ENCODE peak calls at places on chromosomes 16 and 17, in six cellular contexts. T is A549, X is endothelial cell of umbilical vein, C is GM12878, G is K562, M is HepG2. D is an unnamed sample.

GRCh38 chr17:34757611-34758010 is 178.2 kb downstream of the TMEM132E start:
- DNase-seq in T (no peak), X (no peak), C (no peak), G (no peak), M (no peak), D (no peak)

GRCh38 chr17:58755577-58756245 is at the start of gene PPM1E:
- DNase-seq in T (peak; percentile 56), X (peak; percentile 48), C (no peak), G (peak; percentile 84), M (peak; percentile 27), D (peak; percentile 42)

GRCh38 chr16:27199235-27199586 is 4.1 kb upstream of the KDM8 start:
- DNase-seq in T (no peak), X (no peak), C (peak; percentile 12), G (no peak), M (no peak), D (no peak)

GRCh38 chr16:4053663-4054479 is 62.4 kb downstream of the ADCY9 start:
- DNase-seq in T (peak; percentile 29), X (peak; percentile 47), C (no peak), G (no peak), M (no peak), D (peak; percentile 93)

GRCh38 chr17:8142887-8143580 is 9.2 kb downstream of the PER1 start:
- DNase-seq in T (no peak), X (no peak), C (no peak), G (no peak), M (no peak), D (no peak)

GRCh38 chr16:1794221-1794871 is 841 bp upstream of the IGFALS start:
- DNase-seq in T (no peak), X (no peak), C (no peak), G (no peak), M (peak; percentile 85), D (no peak)

GRCh38 chr16:89722392-89723278 is 1.3 kb downstream of the ZNF276 start:
- DNase-seq in T (peak; percentile 78), X (peak; percentile 50), C (no peak), G (no peak), M (no peak), D (peak; percentile 88)

GRCh38 chr17:12789976-12790805 is 893 bp downstream of the ARHGAP44 start:
- DNase-seq in T (no peak), X (no peak), C (no peak), G (no peak), M (no peak), D (no peak)

GRCh38 chr17:63698381-63698885 is 1.5 kb downstream of the LIMD2 start:
- DNase-seq in T (no peak), X (peak; percentile 24), C (no peak), G (no peak), M (no peak), D (peak; percentile 55)

GRCh38 chr17:2911035-2911754 is 115.0 kb downstream of the RAP1GAP2 start:
- DNase-seq in T (no peak), X (no peak), C (no peak), G (no peak), M (no peak), D (no peak)

GRCh38 chr17:13646969-13647368 is 45.2 kb upstream of the HS3ST3A1 start:
- DNase-seq in T (no peak), X (no peak), C (no peak), G (no peak), M (no peak), D (no peak)

GRCh38 chr17:35167666-35168065 is 20.0 kb downstream of the UNC45B start:
- DNase-seq in T (no peak), X (no peak), C (no peak), G (no peak), M (no peak), D (no peak)

GRCh38 chr16:86306811-86307517 is 203.4 kb upstream of the FOXF1 start:
- DNase-seq in T (no peak), X (no peak), C (no peak), G (no peak), M (no peak), D (peak; percentile 28)

GRCh38 chr17:18327093-18327492 is 12.0 kb downstream of the SMCR8 start:
- DNase-seq in T (no peak), X (no peak), C (no peak), G (no peak), M (no peak), D (no peak)

GRCh38 chr17:18328643-18329204 is 13.6 kb downstream of the SMCR8 start:
- DNase-seq in T (no peak), X (no peak), C (no peak), G (no peak), M (no peak), D (no peak)

GRCh38 chr17:18327556-18327955 is 12.5 kb downstream of the SMCR8 start:
- DNase-seq in T (no peak), X (no peak), C (no peak), G (no peak), M (no peak), D (no peak)

GRCh38 chr17:18331879-18332278 is 16.8 kb downstream of the SMCR8 start:
- DNase-seq in T (no peak), X (no peak), C (no peak), G (no peak), M (no peak), D (no peak)

DNA sequence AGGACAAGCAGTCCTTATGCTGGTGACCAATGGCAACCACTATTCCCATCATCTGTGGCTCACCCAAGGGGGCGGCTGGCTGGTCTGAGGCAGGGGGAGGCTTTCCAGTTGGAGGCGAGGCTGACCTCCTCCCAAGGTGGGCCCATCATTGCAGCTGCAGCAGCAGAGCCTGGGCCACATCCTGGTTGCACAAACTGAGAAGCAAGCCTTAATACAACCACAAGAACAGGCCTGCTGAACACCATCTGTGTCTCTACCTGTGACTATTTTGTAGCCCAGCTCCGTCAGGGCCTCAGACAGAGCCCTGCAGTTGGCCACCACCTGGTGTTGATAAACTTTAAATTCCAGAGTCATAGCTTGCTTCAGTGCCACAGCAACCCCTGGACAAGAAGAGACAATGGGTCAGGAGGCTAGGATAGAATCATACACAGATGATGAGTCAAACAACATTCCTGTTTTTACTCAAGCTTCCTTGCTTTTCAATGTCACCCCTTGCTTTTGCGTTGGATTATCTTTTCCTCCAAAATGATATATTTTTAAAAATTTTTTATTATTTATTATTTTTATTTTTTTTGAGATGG is 17.9 kb downstream of the SMCR8 start:
- DNase-seq in T (no peak), X (no peak), C (no peak), G (no peak), M (no peak), D (no peak)
- TF ChIP-seq MYC in T (no peak), X (no peak), C (no peak), G (no peak), M (no peak), D (no peak)

DNA sequence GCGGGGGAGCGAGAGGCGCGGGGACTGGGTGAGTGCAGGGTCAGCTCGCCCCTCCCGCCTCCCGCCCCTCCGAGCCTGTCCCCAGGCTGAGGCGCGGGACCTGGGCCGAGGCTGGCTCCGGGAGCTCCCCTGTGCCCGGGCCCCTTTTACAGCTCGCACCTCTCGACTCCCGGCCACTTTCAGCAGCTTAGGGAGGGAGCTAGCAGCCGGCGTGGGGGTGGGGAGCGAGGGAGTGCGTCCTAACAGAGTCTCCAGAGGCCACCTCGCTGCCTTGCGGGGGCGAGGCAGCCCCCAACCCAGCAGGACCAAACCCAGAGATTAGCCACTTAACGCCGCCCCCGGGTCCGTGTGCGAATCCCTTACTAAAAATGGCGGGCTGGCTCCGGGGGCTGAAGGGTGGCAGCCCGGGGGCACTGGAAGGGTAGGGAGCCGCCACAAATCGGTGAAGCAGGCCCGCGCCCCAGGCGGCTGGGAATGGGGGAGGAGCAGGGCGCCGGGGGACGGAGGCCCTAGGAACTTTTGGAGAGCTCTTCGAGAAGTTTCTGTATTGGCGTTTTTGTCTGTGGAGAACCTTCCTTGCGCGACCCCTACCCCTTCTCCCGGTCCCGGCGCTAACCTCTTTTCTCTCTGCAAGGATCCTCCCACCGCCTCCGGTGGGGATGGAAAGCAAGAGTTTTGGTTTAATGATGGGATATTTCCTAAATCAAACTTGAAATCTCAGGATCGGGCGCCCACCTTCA is 601 bp upstream of the IRX3 start:
- DNase-seq in T (no peak), X (no peak), C (no peak), G (no peak), M (no peak), D (no peak)
- TF ChIP-seq MYC in T (no peak), X (no peak), C (no peak), G (no peak), M (no peak), D (no peak)

GRCh38 chr17:31281061-31281460 is 16.0 kb downstream of the OMG start:
- DNase-seq in T (no peak), X (no peak), C (no peak), G (no peak), M (no peak), D (no peak)
- TF ChIP-seq MYC in T (no peak), X (no peak), C (no peak), G (no peak), M (no peak), D (no peak)

DNA sequence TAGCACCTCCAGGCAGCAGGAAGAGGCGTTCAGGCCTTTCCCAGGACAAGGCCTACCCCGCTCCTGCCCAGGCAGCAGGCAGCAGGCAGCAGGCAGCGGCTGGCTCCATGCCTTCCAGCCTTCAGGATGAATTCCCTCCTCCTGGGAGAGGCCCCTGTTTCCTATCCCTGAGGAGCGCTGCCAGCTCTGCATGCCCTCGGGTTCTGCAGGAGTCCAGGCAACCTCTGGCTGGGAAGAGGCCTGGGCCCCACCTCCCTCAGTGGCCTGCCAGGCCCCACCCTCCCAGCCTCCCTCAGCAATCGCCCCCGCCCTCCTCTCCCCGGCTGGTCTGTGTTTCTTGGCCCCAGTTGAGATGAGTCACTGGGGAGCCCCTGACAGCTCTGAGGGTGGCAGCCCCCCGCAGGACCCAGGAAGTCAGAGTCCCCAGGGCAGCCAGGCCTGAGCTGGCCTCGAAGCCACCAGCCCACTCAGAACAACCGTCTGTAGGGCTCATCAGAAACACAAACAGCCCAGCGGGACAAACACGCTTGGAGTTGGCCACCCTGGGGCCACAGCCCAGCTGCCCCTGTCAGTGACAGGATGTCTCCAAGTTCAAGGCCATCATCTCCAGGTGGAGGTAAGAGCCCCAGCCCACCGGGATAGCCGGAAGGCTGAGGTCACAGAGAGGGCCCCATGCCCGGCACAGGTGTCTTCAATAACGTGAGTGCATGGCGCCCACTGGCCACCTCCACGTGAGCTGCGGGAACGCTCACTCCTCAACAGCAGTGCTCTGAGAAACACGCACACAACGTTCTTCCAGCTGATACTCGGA is 39.5 kb upstream of the CIBAR2 start:
- DNase-seq in T (no peak), X (peak; percentile 62), C (no peak), G (peak; percentile 84), M (no peak), D (peak; percentile 77)
- TF ChIP-seq MYC in T (no peak), X (no peak), C (no peak), G (no peak), M (no peak), D (no peak)

D was measured in NB4.